ENCODE peak calls at places on chromosomes 3 and 15, in six cellular contexts. One of them, this sample, is unnamed.

GRCh38 chr3:196499807-196500524 is 3.6 kb downstream of the RNF168 start:
- DNase-seq in heart right ventricle: no peak
- DNase-seq in H9: no peak
- DNase-seq in CD8-positive, alpha-beta T cell: no peak
- DNase-seq in heart left ventricle: no peak
- DNase-seq in mucosa of descending colon: no peak
- DNase-seq in this sample: no peak

GRCh38 chr15:38458646-38459045 is 4.7 kb downstream of the FAM98B start:
- DNase-seq in heart right ventricle: no peak
- DNase-seq in H9: no peak
- DNase-seq in CD8-positive, alpha-beta T cell: no peak
- DNase-seq in heart left ventricle: no peak
- DNase-seq in mucosa of descending colon: no peak
- DNase-seq in this sample: no peak

GRCh38 chr15:95765161-95765560 is 565.3 kb upstream of the NR2F2 start:
- DNase-seq in heart right ventricle: no peak
- DNase-seq in H9: no peak
- DNase-seq in CD8-positive, alpha-beta T cell: no peak
- DNase-seq in heart left ventricle: no peak
- DNase-seq in mucosa of descending colon: no peak
- DNase-seq in this sample: no peak

GRCh38 chr3:127304121-127304744 is 16.4 kb upstream of the PRR20G start:
- DNase-seq in heart right ventricle: no peak
- DNase-seq in H9: no peak
- DNase-seq in CD8-positive, alpha-beta T cell: no peak
- DNase-seq in heart left ventricle: no peak
- DNase-seq in mucosa of descending colon: peak; percentile 88
- DNase-seq in this sample: no peak

GRCh38 chr15:53978248-53978906 is at the start of gene UNC13C:
- DNase-seq in heart right ventricle: peak; percentile 10
- DNase-seq in H9: peak; percentile 71
- DNase-seq in CD8-positive, alpha-beta T cell: no peak
- DNase-seq in heart left ventricle: no peak
- DNase-seq in mucosa of descending colon: peak; percentile 26
- DNase-seq in this sample: peak; percentile 0

GRCh38 chr3:171825222-171825828 is 15.0 kb upstream of the PLD1 start:
- DNase-seq in heart right ventricle: no peak
- DNase-seq in H9: no peak
- DNase-seq in CD8-positive, alpha-beta T cell: no peak
- DNase-seq in heart left ventricle: no peak
- DNase-seq in mucosa of descending colon: no peak
- DNase-seq in this sample: peak; percentile 93

GRCh38 chr3:67509471-67510075 is 144.8 kb downstream of the SUCLG2 start:
- DNase-seq in heart right ventricle: no peak
- DNase-seq in H9: peak; percentile 26
- DNase-seq in CD8-positive, alpha-beta T cell: no peak
- DNase-seq in heart left ventricle: no peak
- DNase-seq in mucosa of descending colon: no peak
- DNase-seq in this sample: no peak

GRCh38 chr15:26179906-26180305 is 316.8 kb upstream of the ATP10A start:
- DNase-seq in heart right ventricle: no peak
- DNase-seq in H9: peak; percentile 91
- DNase-seq in CD8-positive, alpha-beta T cell: no peak
- DNase-seq in heart left ventricle: no peak
- DNase-seq in mucosa of descending colon: no peak
- DNase-seq in this sample: no peak

GRCh38 chr3:100525753-100526612 is 33.6 kb downstream of the TMEM45A start:
- DNase-seq in heart right ventricle: no peak
- DNase-seq in H9: no peak
- DNase-seq in CD8-positive, alpha-beta T cell: no peak
- DNase-seq in heart left ventricle: no peak
- DNase-seq in mucosa of descending colon: no peak
- DNase-seq in this sample: peak; percentile 75

GRCh38 chr15:88467935-88468528 is 524 bp downstream of the MRPS11 start:
- DNase-seq in heart right ventricle: no peak
- DNase-seq in H9: no peak
- DNase-seq in CD8-positive, alpha-beta T cell: no peak
- DNase-seq in heart left ventricle: no peak
- DNase-seq in mucosa of descending colon: no peak
- DNase-seq in this sample: peak; percentile 48

GRCh38 chr3:132643366-132643765 is 16.2 kb downstream of the ACAD11 start:
- DNase-seq in heart right ventricle: no peak
- DNase-seq in H9: no peak
- DNase-seq in CD8-positive, alpha-beta T cell: no peak
- DNase-seq in heart left ventricle: no peak
- DNase-seq in mucosa of descending colon: no peak
- DNase-seq in this sample: no peak

GRCh38 chr3:190862209-190863118 is at the start of gene GMNC:
- DNase-seq in heart right ventricle: peak; percentile 86
- DNase-seq in H9: peak; percentile 91
- DNase-seq in CD8-positive, alpha-beta T cell: peak; percentile 9
- DNase-seq in heart left ventricle: peak; percentile 84
- DNase-seq in mucosa of descending colon: peak; percentile 84
- DNase-seq in this sample: peak; percentile 91

GRCh38 chr15:64143276-64143675 is 8.3 kb upstream of the SNX22 start:
- DNase-seq in heart right ventricle: no peak
- DNase-seq in H9: no peak
- DNase-seq in CD8-positive, alpha-beta T cell: no peak
- DNase-seq in heart left ventricle: no peak
- DNase-seq in mucosa of descending colon: no peak
- DNase-seq in this sample: no peak

DNA sequence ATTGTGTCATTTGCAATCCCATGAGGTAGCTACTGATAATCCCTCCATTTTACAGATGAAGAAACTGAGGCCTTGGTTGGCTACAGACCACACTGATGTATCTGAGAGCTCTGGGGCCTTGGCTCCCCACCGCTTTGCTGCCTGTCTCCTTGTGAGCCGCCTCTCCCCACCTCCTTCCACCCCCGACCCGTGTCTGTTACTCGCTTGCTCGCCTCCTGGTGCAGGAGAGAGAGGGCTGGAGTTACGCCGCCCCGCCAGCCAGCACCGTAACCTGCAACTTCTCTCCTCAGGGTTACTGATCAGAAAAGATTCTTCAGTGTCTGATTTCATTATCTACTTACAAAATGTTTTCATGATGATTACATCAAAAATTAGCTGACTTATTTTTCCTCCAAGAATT is 34.1 kb downstream of the TM2D3 start:
- DNase-seq in heart right ventricle: no peak
- DNase-seq in H9: no peak
- DNase-seq in CD8-positive, alpha-beta T cell: no peak
- DNase-seq in heart left ventricle: no peak
- DNase-seq in mucosa of descending colon: no peak
- DNase-seq in this sample: no peak
- H3K4me1 ChIP-seq in heart right ventricle: peaks cover 49% of the 10 kb centered on the region
- H3K4me1 ChIP-seq in H9: peaks cover 5% of the 10 kb centered on the region
- H3K4me1 ChIP-seq in CD8-positive, alpha-beta T cell: peaks cover 5% of the 10 kb centered on the region
- H3K4me1 ChIP-seq in heart left ventricle: peaks cover 18% of the 10 kb centered on the region
- H3K4me1 ChIP-seq in mucosa of descending colon: peaks cover 9% of the 10 kb centered on the region
- H3K4me1 ChIP-seq in this sample: peaks cover 43% of the 10 kb centered on the region

GRCh38 chr15:67172172-67172571 is 82.3 kb downstream of the AAGAB start:
- DNase-seq in heart right ventricle: no peak
- DNase-seq in H9: no peak
- DNase-seq in CD8-positive, alpha-beta T cell: no peak
- DNase-seq in heart left ventricle: no peak
- DNase-seq in mucosa of descending colon: peak; percentile 14
- DNase-seq in this sample: no peak
- H3K4me1 ChIP-seq in heart right ventricle: peaks cover 18% of the 10 kb centered on the region
- H3K4me1 ChIP-seq in H9: peaks cover 11% of the 10 kb centered on the region
- H3K4me1 ChIP-seq in CD8-positive, alpha-beta T cell: no peaks in the 10 kb centered on the region
- H3K4me1 ChIP-seq in heart left ventricle: peaks cover 14% of the 10 kb centered on the region
- H3K4me1 ChIP-seq in mucosa of descending colon: peaks cover 10% of the 10 kb centered on the region
- H3K4me1 ChIP-seq in this sample: peaks cover 41% of the 10 kb centered on the region

GRCh38 chr15:36907295-36907694 is 193.1 kb downstream of the MEIS2 start:
- DNase-seq in heart right ventricle: no peak
- DNase-seq in H9: no peak
- DNase-seq in CD8-positive, alpha-beta T cell: no peak
- DNase-seq in heart left ventricle: no peak
- DNase-seq in mucosa of descending colon: no peak
- DNase-seq in this sample: no peak
- H3K4me1 ChIP-seq in heart right ventricle: peaks cover 26% of the 10 kb centered on the region
- H3K4me1 ChIP-seq in H9: peaks cover 3% of the 10 kb centered on the region
- H3K4me1 ChIP-seq in CD8-positive, alpha-beta T cell: no peaks in the 10 kb centered on the region
- H3K4me1 ChIP-seq in heart left ventricle: peaks cover 5% of the 10 kb centered on the region
- H3K4me1 ChIP-seq in mucosa of descending colon: no peaks in the 10 kb centered on the region
- H3K4me1 ChIP-seq in this sample: peaks cover 16% of the 10 kb centered on the region

DNA sequence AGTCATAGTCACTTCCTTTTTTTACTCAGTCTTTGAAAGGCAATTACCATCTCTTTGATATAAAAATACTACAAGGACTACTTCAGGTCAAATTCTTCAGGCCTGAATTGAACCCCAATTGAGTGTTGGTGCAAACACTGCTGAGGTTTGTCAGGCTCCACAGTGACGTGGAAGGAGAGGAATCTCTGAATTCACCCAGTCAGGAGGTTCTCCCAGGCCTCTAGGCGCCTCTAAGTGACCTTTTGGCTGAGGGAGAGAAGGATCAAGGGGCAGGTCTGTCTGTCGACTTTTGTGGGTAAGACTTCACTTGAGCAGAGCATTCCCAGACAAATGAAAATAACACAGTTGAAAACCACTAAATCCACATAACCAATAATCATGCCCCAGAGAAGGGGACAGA is 227.6 kb upstream of the CHRNA7 start:
- DNase-seq in heart right ventricle: no peak
- DNase-seq in H9: no peak
- DNase-seq in CD8-positive, alpha-beta T cell: no peak
- DNase-seq in heart left ventricle: no peak
- DNase-seq in mucosa of descending colon: no peak
- DNase-seq in this sample: no peak
- H3K4me1 ChIP-seq in heart right ventricle: no peaks in the 10 kb centered on the region
- H3K4me1 ChIP-seq in H9: no peaks in the 10 kb centered on the region
- H3K4me1 ChIP-seq in CD8-positive, alpha-beta T cell: no peaks in the 10 kb centered on the region
- H3K4me1 ChIP-seq in heart left ventricle: no peaks in the 10 kb centered on the region
- H3K4me1 ChIP-seq in mucosa of descending colon: no peaks in the 10 kb centered on the region
- H3K4me1 ChIP-seq in this sample: no peaks in the 10 kb centered on the region

GRCh38 chr15:91862891-91863520 is 9.5 kb downstream of the SLCO3A1 start:
- DNase-seq in heart right ventricle: no peak
- DNase-seq in H9: no peak
- DNase-seq in CD8-positive, alpha-beta T cell: no peak
- DNase-seq in heart left ventricle: no peak
- DNase-seq in mucosa of descending colon: no peak
- DNase-seq in this sample: no peak
- H3K4me1 ChIP-seq in heart right ventricle: peaks cover 93% of the 10 kb centered on the region
- H3K4me1 ChIP-seq in H9: no peaks in the 10 kb centered on the region
- H3K4me1 ChIP-seq in CD8-positive, alpha-beta T cell: peaks cover 51% of the 10 kb centered on the region
- H3K4me1 ChIP-seq in heart left ventricle: peaks cover 45% of the 10 kb centered on the region
- H3K4me1 ChIP-seq in mucosa of descending colon: peaks cover 26% of the 10 kb centered on the region
- H3K4me1 ChIP-seq in this sample: peaks cover 27% of the 10 kb centered on the region

DNA sequence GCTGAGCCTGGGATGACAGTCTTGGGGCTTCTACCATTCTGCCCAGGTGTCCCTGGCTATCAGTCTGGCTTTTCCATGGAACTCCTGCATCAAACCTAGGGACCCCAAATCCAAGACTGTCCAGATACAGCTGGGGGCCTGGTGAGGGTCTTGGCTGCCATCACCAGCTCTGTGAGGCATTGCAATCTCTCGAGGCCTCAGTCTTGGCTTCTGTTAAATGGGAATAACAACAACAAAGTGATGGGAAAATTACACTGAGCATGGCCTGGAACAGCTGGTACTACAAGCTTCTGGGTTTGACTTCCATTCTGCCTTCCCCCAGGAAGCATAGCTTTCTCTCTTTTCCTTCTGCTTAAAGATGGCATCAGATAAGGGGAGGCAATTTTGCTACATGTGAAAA is 50.0 kb upstream of the LCTL start:
- DNase-seq in heart right ventricle: no peak
- DNase-seq in H9: no peak
- DNase-seq in CD8-positive, alpha-beta T cell: no peak
- DNase-seq in heart left ventricle: no peak
- DNase-seq in mucosa of descending colon: no peak
- DNase-seq in this sample: no peak
- H3K4me1 ChIP-seq in heart right ventricle: peaks cover 49% of the 10 kb centered on the region
- H3K4me1 ChIP-seq in H9: peaks cover 6% of the 10 kb centered on the region
- H3K4me1 ChIP-seq in CD8-positive, alpha-beta T cell: peaks cover 7% of the 10 kb centered on the region
- H3K4me1 ChIP-seq in heart left ventricle: peaks cover 17% of the 10 kb centered on the region
- H3K4me1 ChIP-seq in mucosa of descending colon: peaks cover 11% of the 10 kb centered on the region
- H3K4me1 ChIP-seq in this sample: peaks cover 20% of the 10 kb centered on the region

GRCh38 chr3:62188547-62189375 is 184.6 kb downstream of the FEZF2 start:
- DNase-seq in heart right ventricle: peak; percentile 68
- DNase-seq in H9: peak; percentile 69
- DNase-seq in CD8-positive, alpha-beta T cell: peak; percentile 62
- DNase-seq in heart left ventricle: peak; percentile 79
- DNase-seq in mucosa of descending colon: peak; percentile 67
- DNase-seq in this sample: peak; percentile 91

GRCh38 chr3:62183087-62183486 is 190.3 kb downstream of the FEZF2 start:
- DNase-seq in heart right ventricle: peak; percentile 21
- DNase-seq in H9: no peak
- DNase-seq in CD8-positive, alpha-beta T cell: no peak
- DNase-seq in heart left ventricle: no peak
- DNase-seq in mucosa of descending colon: no peak
- DNase-seq in this sample: no peak

GRCh38 chr3:62180514-62180913 is 192.8 kb downstream of the FEZF2 start:
- DNase-seq in heart right ventricle: no peak
- DNase-seq in H9: no peak
- DNase-seq in CD8-positive, alpha-beta T cell: no peak
- DNase-seq in heart left ventricle: no peak
- DNase-seq in mucosa of descending colon: no peak
- DNase-seq in this sample: no peak

GRCh38 chr3:62186967-62187366 is 186.4 kb downstream of the FEZF2 start:
- DNase-seq in heart right ventricle: no peak
- DNase-seq in H9: no peak
- DNase-seq in CD8-positive, alpha-beta T cell: no peak
- DNase-seq in heart left ventricle: no peak
- DNase-seq in mucosa of descending colon: no peak
- DNase-seq in this sample: peak; percentile 50

GRCh38 chr3:62184559-62184958 is 188.8 kb downstream of the FEZF2 start:
- DNase-seq in heart right ventricle: no peak
- DNase-seq in H9: no peak
- DNase-seq in CD8-positive, alpha-beta T cell: no peak
- DNase-seq in heart left ventricle: no peak
- DNase-seq in mucosa of descending colon: no peak
- DNase-seq in this sample: peak; percentile 22
- H3K4me1 ChIP-seq in heart right ventricle: peaks cover 39% of the 10 kb centered on the region
- H3K4me1 ChIP-seq in H9: no peaks in the 10 kb centered on the region
- H3K4me1 ChIP-seq in CD8-positive, alpha-beta T cell: no peaks in the 10 kb centered on the region
- H3K4me1 ChIP-seq in heart left ventricle: peaks cover 11% of the 10 kb centered on the region
- H3K4me1 ChIP-seq in mucosa of descending colon: no peaks in the 10 kb centered on the region
- H3K4me1 ChIP-seq in this sample: peaks cover 41% of the 10 kb centered on the region

GRCh38 chr3:58025406-58025805 is 17.2 kb downstream of the FLNB start:
- DNase-seq in heart right ventricle: no peak
- DNase-seq in H9: no peak
- DNase-seq in CD8-positive, alpha-beta T cell: no peak
- DNase-seq in heart left ventricle: no peak
- DNase-seq in mucosa of descending colon: no peak
- DNase-seq in this sample: no peak
- H3K4me1 ChIP-seq in heart right ventricle: peaks cover 30% of the 10 kb centered on the region
- H3K4me1 ChIP-seq in H9: peaks cover 42% of the 10 kb centered on the region
- H3K4me1 ChIP-seq in CD8-positive, alpha-beta T cell: peaks cover 9% of the 10 kb centered on the region
- H3K4me1 ChIP-seq in heart left ventricle: peaks cover 31% of the 10 kb centered on the region
- H3K4me1 ChIP-seq in mucosa of descending colon: peaks cover 46% of the 10 kb centered on the region
- H3K4me1 ChIP-seq in this sample: peaks cover 7% of the 10 kb centered on the region

This sample was measured in adipocyte.